ENCODE peak calls at places on chromosome 5, in five cellular contexts. I is colonic mucosa, Z is IMR-90, B is ovary, A is Peyer's patch. V is an unnamed sample.

GRCh38 chr5:36442796-36443195 is 141.1 kb upstream of the RANBP3L start:
- DNase-seq in I (no peak), Z (peak), B (no peak), A (no peak), V (no peak)

GRCh38 chr5:135141303-135142268 is 107.6 kb upstream of the PITX1 start:
- DNase-seq in I (peak), Z (peak), B (no peak), A (no peak), V (no peak)

GRCh38 chr5:162512935-162513575 is 445.5 kb downstream of the GABRG2 start:
- DNase-seq in I (no peak), Z (no peak), B (no peak), A (no peak), V (no peak)

GRCh38 chr5:175773534-175774070 is 97.8 kb upstream of the CPLX2 start:
- DNase-seq in I (no peak), Z (no peak), B (no peak), A (no peak), V (no peak)

GRCh38 chr5:56523779-56524178 is 290.6 kb upstream of the ANKRD55 start:
- DNase-seq in I (no peak), Z (peak), B (no peak), A (no peak), V (no peak)

GRCh38 chr5:126003309-126003708 is 419.9 kb upstream of the GRAMD2B start:
- DNase-seq in I (peak), Z (peak), B (peak), A (no peak), V (no peak)

GRCh38 chr5:113487779-113488644 is at the start of gene MCC:
- DNase-seq in I (peak), Z (peak), B (peak), A (peak), V (peak)

GRCh38 chr5:143313298-143313852 is 90.1 kb downstream of the NR3C1 start:
- DNase-seq in I (no peak), Z (no peak), B (no peak), A (no peak), V (no peak)

GRCh38 chr5:170635706-170636105 is 131.9 kb downstream of the KCNIP1 start:
- DNase-seq in I (no peak), Z (no peak), B (no peak), A (no peak), V (no peak)

GRCh38 chr5:102921341-102922047 is 166.4 kb downstream of the PAM start:
- DNase-seq in I (no peak), Z (peak), B (no peak), A (no peak), V (no peak)

GRCh38 chr5:110751902-110752762 is 13.3 kb downstream of the SLC25A46 start:
- DNase-seq in I (no peak), Z (peak), B (no peak), A (no peak), V (no peak)

GRCh38 chr5:166379515-166379914 is 1911.9 kb upstream of the WWC1 start:
- DNase-seq in I (no peak), Z (no peak), B (no peak), A (no peak), V (no peak)

GRCh38 chr5:126370796-126371718 is 52.2 kb upstream of the GRAMD2B start:
- DNase-seq in I (peak), Z (peak), B (no peak), A (peak), V (no peak)

DNA sequence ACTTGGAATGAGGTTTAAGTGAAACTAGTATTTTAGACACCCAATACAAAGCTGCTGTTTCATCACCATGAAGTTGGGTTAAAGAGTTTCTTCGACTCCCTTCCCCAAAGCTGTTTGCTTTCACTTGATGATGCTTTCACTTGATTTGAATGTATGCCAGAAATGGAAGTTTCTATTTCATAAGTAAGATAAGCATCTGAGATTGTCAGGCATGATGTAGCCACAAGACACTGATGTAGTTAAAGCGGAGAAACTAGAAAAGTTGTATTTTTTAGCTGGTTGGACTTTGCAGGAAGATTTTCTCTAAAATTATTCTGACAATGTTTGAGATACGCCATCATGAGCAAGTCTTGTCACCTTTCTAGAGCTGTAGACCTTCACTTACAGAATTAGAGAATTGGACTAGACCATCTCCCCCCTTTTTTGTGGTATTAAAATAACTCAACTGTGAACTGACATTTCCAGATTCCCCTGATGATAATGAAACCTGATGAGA is 20.0 kb downstream of the MOCS2 start:
- DNase-seq in I (no peak), Z (peak), B (no peak), A (no peak), V (no peak)
- H3K27ac ChIP-seq in I (no peak), Z (no peak), B (no peak), A (no peak), V (no peak)

GRCh38 chr5:133610489-133611356 is 1.6 kb downstream of the FSTL4 start:
- DNase-seq in I (peak), Z (no peak), B (no peak), A (peak), V (peak)

GRCh38 chr5:133613743-133614142 is 1.4 kb upstream of the FSTL4 start:
- DNase-seq in I (no peak), Z (no peak), B (no peak), A (no peak), V (no peak)

GRCh38 chr5:133612021-133612860 is at the start of gene FSTL4:
- DNase-seq in I (peak), Z (no peak), B (no peak), A (peak), V (peak)

GRCh38 chr5:133613184-133613583 is 843 bp upstream of the FSTL4 start:
- DNase-seq in I (no peak), Z (no peak), B (no peak), A (no peak), V (no peak)

DNA sequence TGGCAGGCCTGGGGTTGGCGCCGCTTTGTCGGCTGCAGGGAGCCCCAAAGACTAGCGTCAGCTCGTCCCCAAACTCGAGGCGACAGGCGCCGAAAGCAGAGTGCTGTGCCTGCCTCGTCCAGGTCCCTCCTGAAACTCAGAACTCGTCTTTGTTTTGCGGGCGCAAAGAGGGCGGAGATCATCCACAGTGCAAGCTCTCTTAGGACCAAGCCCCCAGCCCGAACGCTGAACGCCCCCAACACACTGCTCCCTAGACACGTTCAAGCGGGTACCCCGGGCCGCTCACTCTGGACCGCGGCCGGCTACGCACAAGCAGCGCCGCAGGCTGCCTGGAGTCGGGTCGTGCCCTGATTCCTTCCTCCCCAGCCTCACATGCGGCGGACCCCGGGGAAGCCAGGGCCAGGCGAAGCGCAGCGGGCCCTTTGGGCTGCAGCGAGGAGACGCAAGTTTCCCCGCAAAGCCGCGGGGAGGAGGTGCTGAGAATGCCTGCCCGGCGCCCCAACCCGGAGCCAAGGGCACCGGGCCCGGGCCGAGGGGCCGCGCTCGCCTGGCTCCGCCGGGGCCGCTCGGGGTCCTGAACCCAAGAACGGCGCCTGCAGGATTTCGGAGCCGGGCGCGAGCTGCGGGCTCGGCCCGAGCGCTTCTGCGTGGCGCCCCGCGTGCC is 852 bp downstream of the FSTL4 start:
- DNase-seq in I (no peak), Z (no peak), B (no peak), A (no peak), V (no peak)
- H3K4me3 ChIP-seq in I (peak), Z (no peak), B (no peak), A (peak), V (peak)

GRCh38 chr5:123949807-123950206 is 437.8 kb downstream of the CSNK1G3 start:
- DNase-seq in I (no peak), Z (no peak), B (no peak), A (no peak), V (no peak)
- TF ChIP-seq CTCF in I (no peak), Z (no peak), B (no peak), A (no peak), V (no peak)

DNA sequence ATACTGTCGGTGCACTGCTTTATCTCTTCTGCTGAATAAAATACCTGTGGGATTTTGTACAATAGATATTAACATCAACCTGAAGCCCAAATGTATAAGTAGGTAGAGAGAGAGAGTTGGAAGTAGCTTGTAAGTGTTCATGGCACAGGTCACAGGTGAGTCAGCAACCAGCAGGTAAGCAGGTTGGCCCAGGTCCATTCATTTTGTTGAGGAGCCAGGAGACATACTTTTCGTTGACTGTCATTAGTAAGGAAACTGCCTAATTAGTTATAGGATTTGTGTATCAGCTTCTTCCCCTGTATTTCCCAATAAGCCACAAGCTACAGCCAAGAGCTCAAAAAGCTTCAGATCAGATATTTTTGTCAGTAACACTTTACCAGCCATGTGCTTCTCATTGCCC is 650.8 kb downstream of the IRX1 start:
- DNase-seq in I (no peak), Z (no peak), B (no peak), A (no peak), V (no peak)
- H3K27ac ChIP-seq in I (no peak), Z (no peak), B (no peak), A (no peak), V (no peak)

GRCh38 chr5:37715957-37716356 is 123.9 kb downstream of the GDNF start:
- DNase-seq in I (no peak), Z (peak), B (no peak), A (no peak), V (no peak)
- H3K4me3 ChIP-seq in I (no peak), Z (no peak), B (no peak), A (no peak), V (no peak)

GRCh38 chr5:147223951-147224791 is 10.7 kb upstream of the STK32A start:
- DNase-seq in I (peak), Z (peak), B (no peak), A (no peak), V (peak)
- TF ChIP-seq CTCF in I (peak), Z (peak), B (peak), A (peak), V (peak)

DNA sequence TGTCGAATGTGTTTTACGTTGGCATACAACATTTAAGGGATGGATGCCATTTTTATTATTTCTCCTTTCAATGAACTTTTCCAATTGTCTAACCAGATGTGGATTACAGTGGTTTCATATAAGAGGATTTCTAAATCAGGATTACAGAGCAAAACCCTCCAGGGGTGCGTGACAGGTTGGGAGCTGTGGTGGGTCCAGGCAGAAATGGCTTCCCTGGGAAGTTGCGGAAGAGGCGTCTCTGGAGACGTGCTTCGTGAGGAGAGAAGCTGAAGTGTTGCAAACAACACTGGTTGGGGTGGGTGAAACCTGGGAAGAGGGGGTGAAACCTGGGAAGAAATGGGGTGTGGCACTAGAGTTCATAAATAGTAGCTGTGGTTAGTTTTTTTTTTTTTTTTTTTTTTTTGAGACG is 4.5 kb upstream of the RPL26L1 start:
- DNase-seq in I (no peak), Z (no peak), B (no peak), A (no peak), V (no peak)
- H3K27ac ChIP-seq in I (no peak), Z (peak), B (no peak), A (no peak), V (no peak)

DNA sequence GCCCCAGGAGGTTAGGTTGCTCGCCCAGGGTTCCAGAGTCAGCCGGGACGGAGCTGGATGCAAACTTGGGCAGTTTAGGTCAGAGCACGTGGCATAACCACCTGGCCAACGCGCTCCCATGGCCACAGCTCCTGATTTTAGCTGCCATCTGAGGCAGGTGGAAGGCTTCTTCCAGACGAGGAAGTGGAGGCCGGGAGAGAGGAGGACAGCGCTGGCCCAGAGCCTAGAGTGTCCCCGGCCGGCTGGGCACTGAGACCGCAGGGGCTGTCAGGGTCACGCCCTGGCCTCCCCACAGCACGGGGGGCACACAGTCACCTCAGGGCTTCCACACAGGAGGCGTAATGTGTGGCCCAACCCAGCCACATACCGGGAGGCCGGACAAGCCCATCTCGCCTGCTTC is 16.1 kb upstream of the PHYKPL start:
- DNase-seq in I (no peak), Z (no peak), B (no peak), A (no peak), V (no peak)
- H3K4me3 ChIP-seq in I (no peak), Z (no peak), B (no peak), A (no peak), V (no peak)